ENCODE peak calls at places on chromosome 1, in ten cellular contexts. L is adrenal gland; P is NCI-H1105 treated with DMSO at 0.1 percent for 48 hours; C is NCI-H345; J is fibroblast of villous mesenchyme; X is stromal cell of bone marrow; D is M059J; S is stimulated activated CD4-positive, alpha-beta T cell treated with anti-CD3 and anti-CD28 coated beads, Interleukin-12 subunit alpha, Interleukin-12 subunit beta, amount 100 ng/mL, for 4 hours; Q is CD8-positive, alpha-beta T cell; V is colonic mucosa. N is an unnamed sample.

GRCh38 chr1:92933459-92933858 is 27.8 kb downstream of the DIPK1A start:
- DNase-seq in L (no peak), P (no peak), C (no peak), J (peak), X (no peak), D (no peak), S (no peak), Q (no peak), V (no peak), N (no peak)

GRCh38 chr1:20678599-20678998 is 17.4 kb upstream of the DDOST start:
- DNase-seq in L (no peak), P (no peak), C (no peak), J (no peak), X (no peak), D (no peak), S (no peak), Q (no peak), V (no peak), N (no peak)

GRCh38 chr1:225427249-225428065 is at the start of gene LBR:
- DNase-seq in L (peak), P (peak), C (no peak), J (peak), X (no peak), D (peak), S (peak), Q (no peak), V (peak), N (peak)

GRCh38 chr1:51750218-51750617 is 128.3 kb downstream of the NRDC start:
- DNase-seq in L (no peak), P (no peak), C (no peak), J (no peak), X (no peak), D (peak), S (no peak), Q (no peak), V (no peak), N (no peak)

GRCh38 chr1:182386980-182387379 is 4.6 kb downstream of the GLUL start:
- DNase-seq in L (no peak), P (no peak), C (no peak), J (no peak), X (no peak), D (no peak), S (no peak), Q (no peak), V (no peak), N (no peak)

GRCh38 chr1:90114521-90115141 is 119.7 kb downstream of the ZNF326 start:
- DNase-seq in L (no peak), P (peak), C (peak), J (peak), X (peak), D (peak), S (no peak), Q (no peak), V (no peak), N (peak)

GRCh38 chr1:4380564-4381168 is 273.7 kb upstream of the AJAP1 start:
- DNase-seq in L (no peak), P (no peak), C (no peak), J (no peak), X (no peak), D (peak), S (no peak), Q (no peak), V (no peak), N (no peak)

GRCh38 chr1:14962407-14962806 is 191.1 kb upstream of the TMEM51 start:
- DNase-seq in L (no peak), P (no peak), C (no peak), J (no peak), X (no peak), D (no peak), S (no peak), Q (no peak), V (no peak), N (no peak)

GRCh38 chr1:212514056-212514614 is 81.4 kb downstream of the NENF start:
- DNase-seq in L (peak), P (no peak), C (peak), J (peak), X (no peak), D (peak), S (peak), Q (no peak), V (peak), N (no peak)

GRCh38 chr1:226332947-226333346 is 24.0 kb upstream of the LIN9 start:
- DNase-seq in L (no peak), P (peak), C (no peak), J (peak), X (no peak), D (peak), S (no peak), Q (no peak), V (no peak), N (no peak)

GRCh38 chr1:63124666-63125191 is 197.6 kb upstream of the FOXD3 start:
- DNase-seq in L (no peak), P (no peak), C (no peak), J (peak), X (peak), D (peak), S (no peak), Q (no peak), V (no peak), N (no peak)

GRCh38 chr1:216518844-216519627 is 95.8 kb upstream of the USH2A start:
- DNase-seq in L (no peak), P (no peak), C (no peak), J (no peak), X (no peak), D (no peak), S (no peak), Q (no peak), V (no peak), N (no peak)

GRCh38 chr1:173409613-173410012 is 67.5 kb upstream of the PRDX6 start:
- DNase-seq in L (peak), P (no peak), C (no peak), J (peak), X (peak), D (peak), S (no peak), Q (no peak), V (no peak), N (no peak)

GRCh38 chr1:92476071-92476607 is 10.6 kb downstream of the GFI1 start:
- DNase-seq in L (no peak), P (peak), C (peak), J (no peak), X (no peak), D (no peak), S (peak), Q (peak), V (no peak), N (no peak)